ENCODE peak calls at places on chromosomes 12 and 14, in eight cellular contexts. Z is GM13976, V is ovary, X is thoracic aorta, F is WTC11, N is gastrocnemius medialis, D is MM.1S, H is sigmoid colon. U is an unnamed sample.

GRCh38 chr12:39329015-39329414 is 113.9 kb downstream of the KIF21A start:
- DNase-seq in Z (no peak), V (no peak), X (no peak), F (no peak), N (no peak), D (no peak), H (no peak), U (no peak)

GRCh38 chr12:49901026-49901425 is 2.7 kb downstream of the FAIM2 start:
- DNase-seq in Z (no peak), V (no peak), X (no peak), F (no peak), N (no peak), D (no peak), H (peak; percentile 38), U (no peak)

GRCh38 chr14:41609704-41610183 is 3.1 kb downstream of the LRFN5 start:
- DNase-seq in Z (no peak), V (peak; percentile 55), X (no peak), F (peak; percentile 81), N (no peak), D (no peak), H (peak; percentile 74), U (no peak)

GRCh38 chr12:31362115-31362758 is 36.3 kb upstream of the SINHCAF start:
- DNase-seq in Z (peak; percentile 33), V (no peak), X (no peak), F (peak; percentile 31), N (no peak), D (peak; percentile 75), H (no peak), U (no peak)

GRCh38 chr14:105530446-105531087 is 4.2 kb downstream of the TMEM121 start:
- DNase-seq in Z (no peak), V (no peak), X (no peak), F (no peak), N (no peak), D (no peak), H (no peak), U (no peak)

GRCh38 chr14:101191086-101191881 is 287.8 kb upstream of the RTL1 start:
- DNase-seq in Z (no peak), V (no peak), X (no peak), F (no peak), N (no peak), D (no peak), H (peak; percentile 53), U (peak; percentile 5)

GRCh38 chr12:124508323-124509096 is 58.9 kb downstream of the NCOR2 start:
- DNase-seq in Z (peak; percentile 73), V (no peak), X (no peak), F (no peak), N (peak; percentile 65), D (no peak), H (peak; percentile 85), U (peak; percentile 60)

GRCh38 chr12:79652521-79652920 is 38.2 kb downstream of the PAWR start:
- DNase-seq in Z (no peak), V (no peak), X (no peak), F (no peak), N (no peak), D (no peak), H (no peak), U (no peak)

GRCh38 chr12:109053382-109054123 is 1.2 kb downstream of the USP30 start:
- DNase-seq in Z (peak; percentile 71), V (no peak), X (no peak), F (no peak), N (no peak), D (peak; percentile 77), H (no peak), U (peak; percentile 73)

GRCh38 chr12:94698553-94698952 is 48.2 kb upstream of the TMCC3 start:
- DNase-seq in Z (no peak), V (no peak), X (no peak), F (no peak), N (no peak), D (no peak), H (no peak), U (no peak)

GRCh38 chr14:75427482-75428229 is at the start of gene JDP2:
- DNase-seq in Z (peak; percentile 68), V (peak; percentile 94), X (peak; percentile 74), F (peak; percentile 82), N (peak; percentile 92), D (peak; percentile 11), H (peak; percentile 98), U (peak; percentile 62)

DNA sequence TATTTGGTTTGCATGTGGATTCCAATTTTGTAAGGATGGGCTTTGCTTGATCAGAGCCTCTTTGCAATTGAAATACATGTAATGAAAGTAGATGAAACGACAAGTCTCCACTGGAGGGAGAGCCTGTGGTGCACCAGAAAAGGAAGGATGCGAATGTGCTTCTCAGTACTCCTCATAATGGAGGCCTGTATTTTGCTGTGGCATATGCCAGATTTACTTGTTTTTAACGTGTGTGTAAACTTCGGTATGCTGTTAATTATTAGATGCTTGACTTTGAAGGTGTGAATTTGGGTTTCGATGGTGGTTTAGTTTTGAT is 2.8 kb downstream of the DYRK2 start:
- DNase-seq in Z (peak; percentile 42), V (no peak), X (no peak), F (no peak), N (no peak), D (peak; percentile 30), H (no peak), U (peak; percentile 37)
- TF ChIP-seq CTCF in Z (no peak), V (no peak), X (no peak), F (no peak), N (no peak), D (peak; percentile 16), H (peak; percentile 29), U (peak; percentile 17)

DNA sequence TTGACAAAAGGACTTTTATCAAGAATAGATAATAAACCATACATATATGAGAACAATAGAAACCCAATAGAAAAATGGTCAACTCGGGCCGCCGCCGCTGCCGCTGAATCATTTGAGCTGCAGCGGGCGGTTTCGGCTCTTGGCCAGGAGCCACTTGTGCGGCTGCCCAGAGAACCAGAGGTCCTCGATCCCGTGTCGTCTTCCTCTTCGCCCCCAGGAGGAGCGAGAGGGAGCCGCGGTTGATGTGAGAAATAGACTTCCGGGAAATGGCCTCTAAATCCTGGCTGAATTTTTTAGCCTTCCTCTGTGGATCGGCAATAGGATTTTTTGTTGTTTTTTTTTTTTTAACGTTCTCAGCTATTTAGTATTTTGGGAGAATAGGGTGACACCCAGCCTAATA is 44.8 kb downstream of the CPSF6 start:
- DNase-seq in Z (peak; percentile 18), V (peak; percentile 89), X (peak; percentile 11), F (peak; percentile 70), N (peak; percentile 54), D (no peak), H (peak; percentile 88), U (peak; percentile 14)
- TF ChIP-seq CTCF in Z (no peak), V (no peak), X (no peak), F (no peak), N (no peak), D (no peak), H (no peak), U (no peak)

GRCh38 chr12:64085996-64086395 is 136.1 kb downstream of the KICS2 start:
- DNase-seq in Z (no peak), V (no peak), X (no peak), F (no peak), N (no peak), D (no peak), H (no peak), U (no peak)
- TF ChIP-seq CTCF in Z (no peak), V (no peak), X (no peak), F (no peak), N (no peak), D (no peak), H (no peak), U (no peak)

GRCh38 chr14:59190372-59190771 is 1.9 kb downstream of the DAAM1 start:
- DNase-seq in Z (no peak), V (no peak), X (no peak), F (peak; percentile 31), N (no peak), D (no peak), H (no peak), U (peak; percentile 24)
- TF ChIP-seq CTCF in Z (peak; percentile 3), V (no peak), X (no peak), F (no peak), N (no peak), D (peak; percentile 25), H (no peak), U (peak; percentile 37)

DNA sequence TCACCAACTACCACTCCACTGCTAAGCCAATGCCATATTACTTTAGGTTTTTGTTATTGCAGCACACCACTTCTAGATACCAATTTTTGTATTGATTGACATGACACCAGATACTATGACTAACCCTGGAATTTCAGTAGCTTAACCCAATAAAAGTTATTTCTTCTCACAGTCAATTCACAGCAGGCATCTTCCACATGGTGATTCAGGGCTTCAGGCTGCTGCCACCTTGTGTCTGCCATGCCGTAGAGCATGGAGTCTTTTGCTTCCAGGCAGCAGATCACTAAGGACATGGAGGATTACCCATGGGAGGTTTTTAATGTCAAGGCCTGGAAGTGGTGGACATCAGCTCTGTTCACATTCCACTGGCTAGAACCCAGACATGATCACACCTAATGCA is 56.4 kb upstream of the LTA4H start:
- DNase-seq in Z (no peak), V (no peak), X (no peak), F (peak; percentile 13), N (no peak), D (no peak), H (no peak), U (no peak)
- TF ChIP-seq CTCF in Z (no peak), V (no peak), X (no peak), F (no peak), N (no peak), D (peak; percentile 27), H (no peak), U (no peak)

GRCh38 chr14:76456200-76456599 is 80.3 kb downstream of the ESRRB start:
- DNase-seq in Z (peak; percentile 71), V (no peak), X (no peak), F (peak; percentile 65), N (no peak), D (peak; percentile 21), H (no peak), U (peak; percentile 69)
- TF ChIP-seq CTCF in Z (peak; percentile 29), V (no peak), X (no peak), F (peak; percentile 58), N (peak; percentile 56), D (peak; percentile 38), H (peak; percentile 29), U (peak; percentile 42)

GRCh38 chr12:14613718-14614117 is 46.0 kb upstream of the PLBD1 start:
- DNase-seq in Z (peak; percentile 40), V (no peak), X (no peak), F (no peak), N (no peak), D (peak; percentile 58), H (no peak), U (peak; percentile 53)

GRCh38 chr12:14614704-14615121 is 47.0 kb upstream of the PLBD1 start:
- DNase-seq in Z (peak; percentile 29), V (no peak), X (no peak), F (no peak), N (no peak), D (peak; percentile 33), H (no peak), U (peak; percentile 31)

GRCh38 chr12:14619731-14620501 is 52.2 kb upstream of the PLBD1 start:
- DNase-seq in Z (no peak), V (no peak), X (no peak), F (no peak), N (no peak), D (no peak), H (no peak), U (peak; percentile 20)

GRCh38 chr12:14621821-14622220 is 54.1 kb upstream of the PLBD1 start:
- DNase-seq in Z (no peak), V (no peak), X (no peak), F (no peak), N (no peak), D (no peak), H (no peak), U (no peak)

GRCh38 chr12:14618990-14619389 is 51.3 kb upstream of the PLBD1 start:
- DNase-seq in Z (no peak), V (no peak), X (no peak), F (no peak), N (no peak), D (no peak), H (no peak), U (no peak)
- TF ChIP-seq CTCF in Z (no peak), V (no peak), X (peak; percentile 25), F (no peak), N (peak; percentile 13), D (peak; percentile 11), H (peak; percentile 32), U (no peak)